ENCODE peak calls at places on chromosomes 1 and 21, in seven cellular contexts. One of them, this sample, is unnamed. For H3K79me1, the result is how much of the 10 kb centered on the place peaks cover.

GRCh38 chr1:246947255-246947654 is 15.5 kb upstream of the AHCTF1 start:
- DNase-seq in neuronal stem cell: no peak
- DNase-seq in IMR-90: peak
- DNase-seq in H9: no peak
- DNase-seq in mesendoderm: no peak
- DNase-seq in H1: no peak
- DNase-seq in trophoblast cell: no peak
- DNase-seq in this sample: peak

GRCh38 chr21:37087188-37087587 is 14.1 kb downstream of the TTC3 start:
- DNase-seq in neuronal stem cell: no peak
- DNase-seq in IMR-90: peak
- DNase-seq in H9: no peak
- DNase-seq in mesendoderm: peak
- DNase-seq in H1: no peak
- DNase-seq in trophoblast cell: no peak
- DNase-seq in this sample: peak

GRCh38 chr1:159439422-159439821 is at the start of gene OR10J1:
- DNase-seq in neuronal stem cell: no peak
- DNase-seq in IMR-90: no peak
- DNase-seq in H9: no peak
- DNase-seq in mesendoderm: no peak
- DNase-seq in H1: no peak
- DNase-seq in trophoblast cell: no peak
- DNase-seq in this sample: no peak

GRCh38 chr1:43984855-43985254 is 5.8 kb downstream of the B4GALT2 start:
- DNase-seq in neuronal stem cell: no peak
- DNase-seq in IMR-90: no peak
- DNase-seq in H9: no peak
- DNase-seq in mesendoderm: no peak
- DNase-seq in H1: no peak
- DNase-seq in trophoblast cell: no peak
- DNase-seq in this sample: no peak

GRCh38 chr1:25971044-25971881 is 26.6 kb downstream of the PAFAH2 start:
- DNase-seq in neuronal stem cell: no peak
- DNase-seq in IMR-90: peak
- DNase-seq in H9: peak
- DNase-seq in mesendoderm: no peak
- DNase-seq in H1: no peak
- DNase-seq in trophoblast cell: no peak
- DNase-seq in this sample: no peak

GRCh38 chr1:52164604-52165003 is 22.7 kb downstream of the ZFYVE9 start:
- DNase-seq in neuronal stem cell: no peak
- DNase-seq in IMR-90: peak
- DNase-seq in H9: no peak
- DNase-seq in mesendoderm: no peak
- DNase-seq in H1: no peak
- DNase-seq in trophoblast cell: no peak
- DNase-seq in this sample: peak

GRCh38 chr1:220825819-220826551 is 39.3 kb downstream of the MTARC1 start:
- DNase-seq in neuronal stem cell: no peak
- DNase-seq in IMR-90: no peak
- DNase-seq in H9: no peak
- DNase-seq in mesendoderm: no peak
- DNase-seq in H1: no peak
- DNase-seq in trophoblast cell: no peak
- DNase-seq in this sample: peak

GRCh38 chr1:228320394-228320793 is 86.2 kb downstream of the TRIM11 start:
- DNase-seq in neuronal stem cell: no peak
- DNase-seq in IMR-90: no peak
- DNase-seq in H9: no peak
- DNase-seq in mesendoderm: no peak
- DNase-seq in H1: no peak
- DNase-seq in trophoblast cell: no peak
- DNase-seq in this sample: no peak

GRCh38 chr1:25706146-25707089 is 89.8 kb downstream of the MAN1C1 start:
- DNase-seq in neuronal stem cell: no peak
- DNase-seq in IMR-90: no peak
- DNase-seq in H9: no peak
- DNase-seq in mesendoderm: peak
- DNase-seq in H1: no peak
- DNase-seq in trophoblast cell: no peak
- DNase-seq in this sample: no peak

GRCh38 chr1:94807742-94808491 is 12.2 kb upstream of the SLC44A3 start:
- DNase-seq in neuronal stem cell: no peak
- DNase-seq in IMR-90: peak
- DNase-seq in H9: no peak
- DNase-seq in mesendoderm: no peak
- DNase-seq in H1: no peak
- DNase-seq in trophoblast cell: no peak
- DNase-seq in this sample: peak

GRCh38 chr1:82893712-82894111 is 1093.0 kb downstream of the ADGRL2 start:
- DNase-seq in neuronal stem cell: no peak
- DNase-seq in IMR-90: no peak
- DNase-seq in H9: no peak
- DNase-seq in mesendoderm: no peak
- DNase-seq in H1: no peak
- DNase-seq in trophoblast cell: no peak
- DNase-seq in this sample: no peak

GRCh38 chr1:209095627-209096595 is 487.6 kb upstream of the CAMK1G start:
- DNase-seq in neuronal stem cell: no peak
- DNase-seq in IMR-90: peak
- DNase-seq in H9: no peak
- DNase-seq in mesendoderm: no peak
- DNase-seq in H1: no peak
- DNase-seq in trophoblast cell: peak
- DNase-seq in this sample: peak

GRCh38 chr1:24769656-24770651 is 24.7 kb downstream of the CLIC4 start:
- DNase-seq in neuronal stem cell: no peak
- DNase-seq in IMR-90: peak
- DNase-seq in H9: no peak
- DNase-seq in mesendoderm: no peak
- DNase-seq in H1: no peak
- DNase-seq in trophoblast cell: no peak
- DNase-seq in this sample: peak

GRCh38 chr1:69919129-69919921 is 286.1 kb downstream of the LRRC40 start:
- DNase-seq in neuronal stem cell: no peak
- DNase-seq in IMR-90: no peak
- DNase-seq in H9: peak
- DNase-seq in mesendoderm: no peak
- DNase-seq in H1: no peak
- DNase-seq in trophoblast cell: no peak
- DNase-seq in this sample: no peak

GRCh38 chr1:199172286-199173124 is 533.7 kb downstream of the PTPRC start:
- DNase-seq in neuronal stem cell: no peak
- DNase-seq in IMR-90: peak
- DNase-seq in H9: no peak
- DNase-seq in mesendoderm: no peak
- DNase-seq in H1: no peak
- DNase-seq in trophoblast cell: peak
- DNase-seq in this sample: peak

GRCh38 chr1:161721738-161722343 is 497 bp downstream of the FCRLB start:
- DNase-seq in neuronal stem cell: no peak
- DNase-seq in IMR-90: peak
- DNase-seq in H9: no peak
- DNase-seq in mesendoderm: no peak
- DNase-seq in H1: no peak
- DNase-seq in trophoblast cell: peak
- DNase-seq in this sample: peak

GRCh38 chr1:9200441-9200840 is 34.1 kb upstream of the H6PD start:
- DNase-seq in neuronal stem cell: no peak
- DNase-seq in IMR-90: peak
- DNase-seq in H9: no peak
- DNase-seq in mesendoderm: no peak
- DNase-seq in H1: no peak
- DNase-seq in trophoblast cell: peak
- DNase-seq in this sample: no peak

GRCh38 chr1:204286841-204287387 is 72.8 kb downstream of the PLEKHA6 start:
- DNase-seq in neuronal stem cell: no peak
- DNase-seq in IMR-90: no peak
- DNase-seq in H9: no peak
- DNase-seq in mesendoderm: peak
- DNase-seq in H1: no peak
- DNase-seq in trophoblast cell: peak
- DNase-seq in this sample: peak

GRCh38 chr1:180288232-180288818 is 58.3 kb downstream of the LHX4 start:
- DNase-seq in neuronal stem cell: no peak
- DNase-seq in IMR-90: no peak
- DNase-seq in H9: no peak
- DNase-seq in mesendoderm: no peak
- DNase-seq in H1: no peak
- DNase-seq in trophoblast cell: no peak
- DNase-seq in this sample: no peak

GRCh38 chr1:119613769-119614358 is 34.2 kb downstream of the ZNF697 start:
- DNase-seq in neuronal stem cell: peak
- DNase-seq in IMR-90: peak
- DNase-seq in H9: peak
- DNase-seq in mesendoderm: peak
- DNase-seq in H1: peak
- DNase-seq in trophoblast cell: peak
- DNase-seq in this sample: peak

GRCh38 chr1:11858968-11859871 is 475 bp upstream of the NPPB start:
- DNase-seq in neuronal stem cell: peak
- DNase-seq in IMR-90: peak
- DNase-seq in H9: peak
- DNase-seq in mesendoderm: peak
- DNase-seq in H1: no peak
- DNase-seq in trophoblast cell: peak
- DNase-seq in this sample: peak

GRCh38 chr1:3344395-3344794 is 110.1 kb upstream of the ARHGEF16 start:
- DNase-seq in neuronal stem cell: no peak
- DNase-seq in IMR-90: no peak
- DNase-seq in H9: no peak
- DNase-seq in mesendoderm: no peak
- DNase-seq in H1: no peak
- DNase-seq in trophoblast cell: no peak
- DNase-seq in this sample: no peak

GRCh38 chr1:101148987-101149386 is 87.8 kb upstream of the S1PR1 start:
- DNase-seq in neuronal stem cell: no peak
- DNase-seq in IMR-90: peak
- DNase-seq in H9: no peak
- DNase-seq in mesendoderm: no peak
- DNase-seq in H1: no peak
- DNase-seq in trophoblast cell: no peak
- DNase-seq in this sample: no peak

GRCh38 chr1:51336004-51336403 is 5.6 kb upstream of the TTC39A start:
- DNase-seq in neuronal stem cell: no peak
- DNase-seq in IMR-90: no peak
- DNase-seq in H9: no peak
- DNase-seq in mesendoderm: no peak
- DNase-seq in H1: no peak
- DNase-seq in trophoblast cell: no peak
- DNase-seq in this sample: no peak

DNA sequence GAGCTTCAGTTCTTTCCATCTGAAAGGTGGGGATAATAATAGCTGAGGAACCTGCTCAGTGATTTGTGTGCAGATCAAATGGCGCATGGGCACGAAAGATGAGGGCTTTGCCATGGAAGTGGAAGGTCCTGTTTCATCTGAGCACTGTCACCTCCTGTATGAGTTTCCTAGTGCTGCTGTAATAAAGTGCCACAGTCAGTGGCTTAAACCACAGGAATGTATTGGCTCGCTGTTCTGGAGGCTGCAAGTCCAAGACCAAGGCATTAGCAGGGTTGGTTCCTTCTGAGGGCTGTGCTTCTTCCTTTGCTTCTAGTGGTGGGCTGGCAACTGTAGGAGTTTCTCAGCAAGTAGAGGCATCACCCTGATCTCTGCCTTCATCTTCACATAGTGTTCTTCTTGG is 51.1 kb upstream of the RBM15 start:
- DNase-seq in neuronal stem cell: no peak
- DNase-seq in IMR-90: no peak
- DNase-seq in H9: no peak
- DNase-seq in mesendoderm: no peak
- DNase-seq in H1: no peak
- DNase-seq in trophoblast cell: no peak
- DNase-seq in this sample: peak
- H3K79me1 ChIP-seq in neuronal stem cell: under half
- H3K79me1 ChIP-seq in IMR-90: under half
- H3K79me1 ChIP-seq in H9: under half
- H3K79me1 ChIP-seq in mesendoderm: under half
- H3K79me1 ChIP-seq in H1: under half
- H3K79me1 ChIP-seq in trophoblast cell: under half
- H3K79me1 ChIP-seq in this sample: under half

DNA sequence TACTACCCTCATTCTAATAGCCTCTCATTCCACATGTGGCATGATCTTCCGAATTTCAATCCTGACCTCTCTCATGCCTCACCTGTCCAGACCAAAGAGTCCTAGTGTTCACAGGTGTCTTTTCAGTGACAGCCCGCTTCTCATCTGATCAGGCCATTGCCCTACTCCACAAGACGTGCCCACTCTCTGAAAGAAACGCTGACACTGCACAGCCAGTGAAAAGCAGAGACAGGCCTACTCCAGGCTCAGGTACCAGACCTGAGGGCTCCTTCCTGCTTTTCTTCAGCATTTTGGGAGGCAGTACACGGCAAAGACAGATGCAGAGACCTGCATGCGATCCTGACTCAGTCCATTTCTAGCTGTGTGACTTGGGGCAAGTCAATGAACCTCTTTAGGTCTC is 43.0 kb downstream of the SUSD4 start:
- DNase-seq in neuronal stem cell: no peak
- DNase-seq in IMR-90: no peak
- DNase-seq in H9: no peak
- DNase-seq in mesendoderm: no peak
- DNase-seq in H1: no peak
- DNase-seq in trophoblast cell: no peak
- DNase-seq in this sample: no peak
- H3K79me1 ChIP-seq in neuronal stem cell: under half
- H3K79me1 ChIP-seq in IMR-90: under half
- H3K79me1 ChIP-seq in H9: under half
- H3K79me1 ChIP-seq in mesendoderm: under half
- H3K79me1 ChIP-seq in H1: under half
- H3K79me1 ChIP-seq in trophoblast cell: under half
- H3K79me1 ChIP-seq in this sample: under half

GRCh38 chr1:206883876-206884275 is 13.4 kb upstream of the IL24 start:
- DNase-seq in neuronal stem cell: no peak
- DNase-seq in IMR-90: no peak
- DNase-seq in H9: no peak
- DNase-seq in mesendoderm: no peak
- DNase-seq in H1: no peak
- DNase-seq in trophoblast cell: no peak
- DNase-seq in this sample: no peak
- H3K79me1 ChIP-seq in neuronal stem cell: under half
- H3K79me1 ChIP-seq in IMR-90: under half
- H3K79me1 ChIP-seq in H9: under half
- H3K79me1 ChIP-seq in mesendoderm: under half
- H3K79me1 ChIP-seq in H1: under half
- H3K79me1 ChIP-seq in trophoblast cell: under half
- H3K79me1 ChIP-seq in this sample: under half

DNA sequence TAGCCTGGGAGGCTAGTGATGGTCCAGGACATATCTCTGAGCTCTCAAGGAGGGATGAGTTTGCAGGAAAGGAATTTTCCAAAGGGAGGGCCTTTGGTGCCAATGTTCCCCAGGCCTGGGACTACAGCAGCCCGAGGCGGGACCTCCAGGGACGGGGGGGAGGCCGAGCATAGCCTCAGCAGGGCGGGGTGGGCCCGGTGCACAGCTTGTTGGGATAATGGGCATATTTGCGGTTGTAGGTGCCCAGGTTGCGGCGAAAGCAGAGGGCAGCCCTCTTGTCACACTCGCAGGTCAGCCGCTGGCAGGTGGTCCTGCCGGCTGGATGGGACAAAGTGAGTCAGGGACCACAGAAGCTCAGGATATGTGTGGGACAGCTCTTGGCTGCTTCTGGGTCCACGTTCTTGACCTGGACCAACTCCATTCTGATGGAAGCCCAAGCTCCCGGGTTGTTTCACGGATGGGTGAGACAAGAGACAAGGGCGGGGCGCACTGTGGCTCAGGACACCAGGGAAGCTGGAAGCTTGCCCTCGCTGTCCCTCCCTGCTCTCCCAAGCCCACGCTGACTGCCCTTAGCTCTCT is 3.2 kb downstream of the PLA2G2E start:
- DNase-seq in neuronal stem cell: no peak
- DNase-seq in IMR-90: no peak
- DNase-seq in H9: no peak
- DNase-seq in mesendoderm: no peak
- DNase-seq in H1: no peak
- DNase-seq in trophoblast cell: no peak
- DNase-seq in this sample: no peak
- H3K79me1 ChIP-seq in neuronal stem cell: under half
- H3K79me1 ChIP-seq in IMR-90: under half
- H3K79me1 ChIP-seq in H9: under half
- H3K79me1 ChIP-seq in mesendoderm: under half
- H3K79me1 ChIP-seq in H1: under half
- H3K79me1 ChIP-seq in trophoblast cell: under half
- H3K79me1 ChIP-seq in this sample: under half